ENCODE peak calls at places on chromosome 21, in four cellular contexts. R is GM12892; M is activated naive CD4-positive, alpha-beta T cell; W is stimulated activated CD4-positive, alpha-beta T cell treated with anti-CD3 and anti-CD28 coated beads, Interleukin-12 subunit alpha, Interleukin-12 subunit beta, amount 100 ng/mL, for 4 hours. O is an unnamed sample.

GRCh38 chr21:38671716-38672115 is 134.0 kb upstream of the ETS2 start:
- DNase-seq in R (no peak), M (no peak), W (no peak), O (no peak)

GRCh38 chr21:40128891-40129290 is 261.7 kb downstream of the PCP4 start:
- DNase-seq in R (no peak), M (no peak), W (no peak), O (no peak)

GRCh38 chr21:45590246-45590725 is 48.0 kb upstream of the SLC19A1 start:
- DNase-seq in R (peak; percentile 76), M (peak; percentile 65), W (peak; percentile 76), O (no peak)

GRCh38 chr21:38351961-38352521 is 95.2 kb downstream of the KCNJ15 start:
- DNase-seq in R (no peak), M (no peak), W (no peak), O (no peak)

GRCh38 chr21:45439171-45439872 is 34.4 kb downstream of the COL18A1 start:
- DNase-seq in R (peak; percentile 98), M (peak; percentile 88), W (peak; percentile 85), O (peak; percentile 96)

GRCh38 chr21:43741425-43742096 is 22.6 kb downstream of the PDXK start:
- DNase-seq in R (no peak), M (no peak), W (no peak), O (no peak)

GRCh38 chr21:33878824-33879223 is 36.8 kb downstream of the ATP5PO start:
- DNase-seq in R (no peak), M (no peak), W (no peak), O (no peak)

GRCh38 chr21:42651515-42652401 is 1.7 kb upstream of the PDE9A start:
- DNase-seq in R (no peak), M (no peak), W (no peak), O (no peak)

GRCh38 chr21:43778469-43779335 is 2.6 kb upstream of the CSTB start:
- DNase-seq in R (no peak), M (no peak), W (no peak), O (no peak)

GRCh38 chr21:45547211-45547900 is 5.1 kb upstream of the SLC19A1 start:
- DNase-seq in R (no peak), M (no peak), W (no peak), O (no peak)

GRCh38 chr21:28986677-28987076 is 6.0 kb downstream of the LTN1 start:
- DNase-seq in R (no peak), M (no peak), W (no peak), O (no peak)

GRCh38 chr21:25307489-25307888 is 299.8 kb downstream of the MRPL39 start:
- DNase-seq in R (no peak), M (no peak), W (no peak), O (no peak)

GRCh38 chr21:37374026-37374425 is 7.5 kb downstream of the DYRK1A start:
- DNase-seq in R (no peak), M (no peak), W (no peak), O (no peak)

GRCh38 chr21:30233636-30234035 is 17.7 kb upstream of the CLDN8 start:
- DNase-seq in R (no peak), M (no peak), W (no peak), O (no peak)

GRCh38 chr21:45406801-45407628 is 2.0 kb downstream of the COL18A1 start:
- DNase-seq in R (no peak), M (no peak), W (no peak), O (no peak)

GRCh38 chr21:43596616-43597015 is 62.7 kb downstream of the HSF2BP start:
- DNase-seq in R (no peak), M (no peak), W (no peak), O (no peak)

GRCh38 chr21:34771512-34772028 is 102.8 kb downstream of the CLIC6 start:
- DNase-seq in R (no peak), M (no peak), W (no peak), O (no peak)

GRCh38 chr21:44402323-44403105 is 49.1 kb downstream of the TRPM2 start:
- DNase-seq in R (no peak), M (no peak), W (no peak), O (peak; percentile 53)

GRCh38 chr21:25970254-25970930 is 200.2 kb downstream of the APP start:
- DNase-seq in R (no peak), M (no peak), W (no peak), O (no peak)

GRCh38 chr21:39715804-39716397 is 29.1 kb upstream of the IGSF5 start:
- DNase-seq in R (no peak), M (no peak), W (peak; percentile 8), O (peak; percentile 70)

GRCh38 chr21:28770867-28771661 is 221.6 kb downstream of the LTN1 start:
- DNase-seq in R (no peak), M (no peak), W (no peak), O (no peak)

GRCh38 chr21:46375560-46376230 is 51.7 kb downstream of the PCNT start:
- DNase-seq in R (no peak), M (no peak), W (no peak), O (no peak)

GRCh38 chr21:34035619-34036354 is 37.6 kb upstream of the MRPS6 start:
- DNase-seq in R (no peak), M (no peak), W (no peak), O (no peak)

GRCh38 chr21:42156690-42157605 is 62.0 kb upstream of the ABCG1 start:
- DNase-seq in R (no peak), M (no peak), W (no peak), O (peak; percentile 41)

GRCh38 chr21:41222247-41223068 is 54.5 kb downstream of the BACE2 start:
- DNase-seq in R (no peak), M (no peak), W (no peak), O (no peak)

GRCh38 chr21:31554511-31555022 is 104.9 kb upstream of the SOD1 start:
- DNase-seq in R (no peak), M (no peak), W (peak; percentile 21), O (peak; percentile 70)

GRCh38 chr21:42199488-42200463 is 19.2 kb upstream of the ABCG1 start:
- DNase-seq in R (no peak), M (no peak), W (no peak), O (no peak)

GRCh38 chr21:14741237-14741636 is 195.1 kb upstream of the SAMSN1 start:
- DNase-seq in R (no peak), M (no peak), W (no peak), O (no peak)

GRCh38 chr21:44742418-44743153 is 31.2 kb upstream of the TSPEAR start:
- DNase-seq in R (no peak), M (no peak), W (no peak), O (no peak)

GRCh38 chr21:28737671-28738279 is 254.9 kb downstream of the LTN1 start:
- DNase-seq in R (no peak), M (no peak), W (no peak), O (no peak)

GRCh38 chr21:31252611-31253010 is 91.5 kb downstream of the TIAM1 start:
- DNase-seq in R (no peak), M (no peak), W (no peak), O (no peak)

GRCh38 chr21:43355925-43356289 is 71.0 kb downstream of the SIK1 start:
- DNase-seq in R (no peak), M (no peak), W (no peak), O (no peak)